ENCODE peak calls at places on chromosomes 16 and 17, in five cellular contexts. W is gastrocnemius medialis, F is lower leg skin, Z is ovary, I is breast epithelium. D is an unnamed sample.
A peak's percentile ranks its signal among the peaks of the same experiment; 100 is the strongest.

GRCh38 chr16:29841631-29842030 is 21.4 kb downstream of the MVP start:
- DNase-seq in F (no peak), W (no peak), I (no peak), Z (no peak), D (no peak)

GRCh38 chr17:61361084-61361483 is 38.6 kb upstream of the TBX2 start:
- DNase-seq in Z (no peak), W (no peak), I (no peak), F (no peak), D (no peak)

GRCh38 chr16:50166511-50167500 is 13.7 kb downstream of the TENT4B start:
- DNase-seq in F (no peak), Z (no peak), I (no peak), W (no peak), D (no peak)

GRCh38 chr17:13540546-13540945 is 61.2 kb downstream of the HS3ST3A1 start:
- DNase-seq in F (no peak), I (no peak), W (no peak), Z (no peak), D (no peak)

GRCh38 chr17:77884019-77884418 is 74.5 kb upstream of the TNRC6C start:
- DNase-seq in F (no peak), Z (no peak), W (no peak), I (no peak), D (no peak)

GRCh38 chr17:31510273-31511175 is 119.0 kb downstream of the RAB11FIP4 start:
- DNase-seq in Z (no peak), F (no peak), I (no peak), W (peak; percentile 78), D (no peak)

GRCh38 chr17:57370583-57370982 is 114.3 kb downstream of the MSI2 start:
- DNase-seq in I (no peak), F (no peak), Z (no peak), W (no peak), D (no peak)

GRCh38 chr17:46822388-46822921 is 4.0 kb upstream of the WNT3 start:
- DNase-seq in Z (no peak), W (no peak), I (no peak), F (no peak), D (no peak)

GRCh38 chr17:78335176-78335575 is 24.7 kb downstream of the SOCS3 start:
- DNase-seq in W (no peak), Z (no peak), I (no peak), F (no peak), D (no peak)

GRCh38 chr17:49516190-49516589 is 21.1 kb downstream of the NGFR start:
- DNase-seq in F (peak; percentile 74), Z (peak; percentile 66), I (peak; percentile 48), W (no peak), D (no peak)

GRCh38 chr17:65527857-65528591 is 33.4 kb downstream of the AXIN2 start:
- DNase-seq in I (no peak), W (no peak), Z (no peak), F (peak; percentile 75), D (no peak)

GRCh38 chr16:84332975-84333684 is 35.2 kb upstream of the ATP2C2 start:
- DNase-seq in F (no peak), I (no peak), Z (no peak), W (no peak), D (no peak)

GRCh38 chr16:15757630-15758251 is 99.1 kb downstream of the MYH11 start:
- DNase-seq in F (no peak), W (no peak), I (no peak), Z (no peak), D (no peak)

GRCh38 chr16:87345721-87346424 is 28.7 kb upstream of the C16orf95 start:
- DNase-seq in W (no peak), I (no peak), F (no peak), Z (no peak), D (no peak)

GRCh38 chr17:82687375-82687861 is 11.1 kb downstream of the RAB40B start:
- DNase-seq in W (no peak), I (no peak), F (no peak), Z (no peak), D (no peak)

GRCh38 chr16:56289862-56290261 is 98.6 kb downstream of the GNAO1 start:
- DNase-seq in F (no peak), Z (no peak), I (no peak), W (no peak), D (no peak)

GRCh38 chr17:50864747-50865059 is 1.5 kb downstream of the TOB1 start:
- DNase-seq in F (no peak), Z (no peak), W (no peak), I (no peak), D (no peak)

GRCh38 chr17:49469831-49470568 is 25.1 kb upstream of the NGFR start:
- DNase-seq in W (no peak), I (no peak), F (no peak), Z (peak; percentile 48), D (no peak)

GRCh38 chr16:68760671-68761275 is 23.7 kb downstream of the CDH1 start:
- DNase-seq in F (no peak), W (no peak), Z (no peak), I (no peak), D (no peak)

GRCh38 chr17:64331946-64332493 is 58.6 kb downstream of the PECAM1 start:
- DNase-seq in I (no peak), W (peak; percentile 31), Z (no peak), F (no peak), D (peak; percentile 58)

GRCh38 chr17:72115789-72116520 is 4.9 kb upstream of the SOX9 start:
- DNase-seq in Z (no peak), F (peak; percentile 72), W (no peak), I (no peak), D (no peak)

GRCh38 chr17:33050611-33051140 is 59.0 kb downstream of the SPACA3 start:
- DNase-seq in W (no peak), I (no peak), Z (no peak), F (no peak), D (no peak)

GRCh38 chr17:11836508-11836907 is 160.8 kb downstream of the ZNF18 start:
- DNase-seq in F (no peak), Z (no peak), W (no peak), I (no peak), D (no peak)

GRCh38 chr16:54282923-54283734 is 3.5 kb downstream of the IRX3 start:
- DNase-seq in Z (no peak), F (peak; percentile 87), I (no peak), W (no peak), D (no peak)

GRCh38 chr16:86101135-86101911 is 202.4 kb downstream of the IRF8 start:
- DNase-seq in Z (no peak), I (no peak), W (no peak), F (peak; percentile 63), D (no peak)

GRCh38 chr17:45433136-45433535 is 466 bp upstream of the ARHGAP27 start:
- DNase-seq in I (no peak), Z (no peak), F (no peak), W (no peak), D (no peak)

GRCh38 chr17:48930435-48930873 is 14.2 kb downstream of the SNF8 start:
- DNase-seq in F (no peak), W (no peak), Z (no peak), I (no peak), D (no peak)

GRCh38 chr17:3966720-3967363 is 2.6 kb upstream of the ATP2A3 start:
- DNase-seq in Z (no peak), I (no peak), W (no peak), F (no peak), D (no peak)

GRCh38 chr17:9208381-9208780 is 187.1 kb downstream of the NTN1 start:
- DNase-seq in I (no peak), W (no peak), Z (no peak), F (no peak), D (no peak)

GRCh38 chr16:31713945-31714898 is 159.4 kb upstream of the ZNF267 start:
- DNase-seq in Z (no peak), F (peak; percentile 81), W (peak; percentile 64), I (no peak), D (no peak)
- TF ChIP-seq POLR2A in Z (no peak), F (no peak), W (no peak), I (no peak), D (no peak)

GRCh38 chr17:68749742-68750562 is 148.8 kb upstream of the FAM20A start:
- DNase-seq in I (no peak), W (no peak), F (no peak), Z (no peak), D (no peak)
- H3K4me3 ChIP-seq in I (no peak overlapping the region), W (no peak overlapping the region), F (no peak overlapping the region), Z (no peak overlapping the region), D (no peak overlapping the region)

GRCh38 chr16:2054543-2055245 is 6.9 kb downstream of the TSC2 start:
- DNase-seq in W (no peak), Z (no peak), F (no peak), I (no peak), D (no peak)

GRCh38 chr16:2056681-2057407 is 9.1 kb downstream of the TSC2 start:
- DNase-seq in I (no peak), W (no peak), F (no peak), Z (no peak), D (no peak)

GRCh38 chr16:2053897-2054296 is 6.1 kb downstream of the TSC2 start:
- DNase-seq in W (no peak), I (no peak), Z (no peak), F (no peak), D (no peak)

GRCh38 chr16:2057438-2057837 is 9.7 kb downstream of the TSC2 start:
- DNase-seq in F (no peak), W (no peak), Z (no peak), I (no peak), D (no peak)

GRCh38 chr16:2056077-2056476 is 8.3 kb downstream of the TSC2 start:
- DNase-seq in F (no peak), W (no peak), I (no peak), Z (no peak), D (no peak)
- TF ChIP-seq CTCF in F (no peak), W (peak; percentile 17), I (no peak), Z (no peak), D (peak; percentile 28)

GRCh38 chr17:42121066-42121769 is at the start of gene KAT2A:
- DNase-seq in I (no peak), W (peak; percentile 83), Z (peak; percentile 91), F (peak; percentile 95), D (peak; percentile 76)
- TF ChIP-seq POLR2A in I (no peak), W (peak; percentile 17), Z (no peak), F (no peak), D (peak; percentile 40)

DNA sequence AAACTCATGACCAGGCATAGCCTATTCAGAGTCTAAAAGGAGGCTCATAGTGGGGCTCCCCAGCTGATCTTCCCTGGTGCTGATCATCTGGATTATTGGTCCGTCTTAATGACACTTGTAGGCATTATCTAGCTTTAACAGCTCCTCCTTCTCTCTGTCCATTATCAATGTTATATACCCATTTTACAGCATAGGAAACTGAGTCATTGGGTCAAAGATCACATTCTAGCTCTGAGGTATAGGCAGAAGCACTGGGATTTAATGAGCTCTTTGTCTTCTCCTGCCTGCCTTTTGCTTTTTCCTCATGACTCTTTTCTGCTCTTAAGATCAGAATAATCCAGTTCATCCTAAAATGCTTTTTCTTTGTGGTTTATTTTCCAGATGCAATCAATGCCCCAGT is 756 bp downstream of the CCL2 start:
- DNase-seq in Z (no peak), F (no peak), W (no peak), I (no peak), D (no peak)
- H3K4me3 ChIP-seq in Z (no peak overlapping the region), F (no peak overlapping the region), W (peak overlapping the region; percentile 38), I (peak overlapping the region; percentile 36), D (peak overlapping the region; percentile 28)

GRCh38 chr16:8795096-8795495 is 2.3 kb downstream of the TMEM186 start:
- DNase-seq in I (no peak), F (no peak), Z (no peak), W (no peak), D (no peak)
- TF ChIP-seq CTCF in I (no peak), F (no peak), Z (no peak), W (no peak), D (no peak)